ENCODE peak calls at places on chromosomes 3 and 15, in seven cellular contexts. K, P, Y, A, O, T and G are unnamed samples.

GRCh38 chr3:37967252-37967881 is 23.2 kb upstream of the VILL start:
- DNase-seq in A (peak), K (no peak), P (peak), T (peak), O (peak), Y (peak), G (peak)

GRCh38 chr3:194870394-194871110 is 184.9 kb downstream of the FAM43A start:
- DNase-seq in P (no peak), T (no peak), Y (no peak), A (peak), O (no peak), K (no peak), G (no peak)

GRCh38 chr3:30437172-30437571 is 169.2 kb upstream of the TGFBR2 start:
- DNase-seq in O (no peak), A (peak), Y (no peak), T (no peak), K (no peak), P (no peak), G (no peak)

GRCh38 chr15:46502668-46503067 is 867.8 kb downstream of the SQOR start:
- DNase-seq in A (peak), T (no peak), K (no peak), Y (peak), P (no peak), O (no peak), G (no peak)

GRCh38 chr3:23035927-23036640 is 167.0 kb upstream of the UBE2E2 start:
- DNase-seq in O (no peak), A (no peak), T (no peak), K (no peak), P (no peak), Y (no peak), G (no peak)

GRCh38 chr3:67113802-67114407 is 115.8 kb downstream of the KBTBD8 start:
- DNase-seq in P (peak), K (peak), T (peak), Y (peak), O (peak), A (peak), G (peak)

GRCh38 chr3:196292281-196292923 is 4.9 kb upstream of the PCYT1A start:
- DNase-seq in Y (no peak), T (no peak), K (no peak), P (no peak), A (no peak), O (no peak), G (no peak)

GRCh38 chr3:145649368-145649887 is 511.6 kb downstream of the PLOD2 start:
- DNase-seq in T (no peak), K (no peak), P (no peak), O (no peak), A (no peak), Y (no peak), G (no peak)

GRCh38 chr3:194999491-194999890 is 271.5 kb downstream of the XXYLT1 start:
- DNase-seq in A (no peak), K (no peak), Y (no peak), T (no peak), O (no peak), P (no peak), G (no peak)

GRCh38 chr15:63843901-63844317 is 10.2 kb upstream of the HERC1 start:
- DNase-seq in K (no peak), O (no peak), T (no peak), A (peak), Y (peak), P (peak), G (no peak)

GRCh38 chr3:33602829-33603228 is 115.2 kb downstream of the CLASP2 start:
- DNase-seq in A (no peak), Y (no peak), O (no peak), K (no peak), P (no peak), T (no peak), G (no peak)

GRCh38 chr3:104018541-104018940 is 1348.2 kb upstream of the ALCAM start:
- DNase-seq in T (no peak), Y (no peak), K (no peak), P (no peak), A (no peak), O (no peak), G (no peak)

GRCh38 chr3:183159319-183159718 is 3.2 kb downstream of the LAMP3 start:
- DNase-seq in A (no peak), T (no peak), K (no peak), P (peak), Y (no peak), O (no peak), G (no peak)

GRCh38 chr3:187516446-187516845 is 148.3 kb downstream of the RTP4 start:
- DNase-seq in Y (no peak), P (no peak), K (no peak), O (no peak), A (no peak), T (no peak), G (no peak)

GRCh38 chr3:184241447-184242296 is 7.1 kb downstream of the ALG3 start:
- DNase-seq in A (peak), O (peak), P (peak), T (no peak), K (no peak), Y (no peak), G (no peak)

GRCh38 chr3:194184265-194184751 is 48.4 kb downstream of the HES1 start:
- DNase-seq in Y (no peak), O (no peak), K (no peak), A (no peak), P (no peak), T (no peak), G (no peak)

GRCh38 chr3:133188996-133189395 is 150.8 kb downstream of the TMEM108 start:
- DNase-seq in A (no peak), T (no peak), P (no peak), Y (no peak), K (no peak), O (no peak), G (no peak)

GRCh38 chr3:58429657-58430056 is 4.0 kb downstream of the PDHB start:
- DNase-seq in A (no peak), T (no peak), K (no peak), P (no peak), O (no peak), Y (no peak), G (no peak)

GRCh38 chr3:135559802-135560201 is 405.7 kb upstream of the PPP2R3A start:
- DNase-seq in P (no peak), O (no peak), A (no peak), K (no peak), T (no peak), Y (no peak), G (no peak)

GRCh38 chr15:32636908-32637567 is 4.5 kb upstream of the SCG5 start:
- DNase-seq in A (no peak), Y (no peak), T (no peak), O (no peak), K (no peak), P (no peak), G (no peak)

GRCh38 chr3:179069762-179070390 is 1.7 kb downstream of the ZMAT3 start:
- DNase-seq in P (no peak), T (no peak), K (no peak), A (peak), Y (no peak), O (no peak), G (no peak)

GRCh38 chr3:168047936-168048335 is 47.8 kb downstream of the GOLIM4 start:
- DNase-seq in A (no peak), T (no peak), O (no peak), P (no peak), Y (no peak), K (no peak), G (no peak)